ENCODE peak calls at places on chromosomes 1 and 21, in seven cellular contexts. Z is H9; N is EL; B is AG08396; O is stimulated activated CD8-positive, alpha-beta memory T cell treated with anti-CD3 and anti-CD28 coated beads, Interleukin-15, amount 100 ng/mL, for 1 hour; V is prostate gland; S is progenitor cell of endocrine pancreas. E is an unnamed sample.

GRCh38 chr1:33094971-33095604 is 14.1 kb downstream of the AZIN2 start:
- DNase-seq in Z (peak; percentile 73), N (peak; percentile 77), B (peak; percentile 63), O (no peak), V (peak; percentile 52), S (peak; percentile 63), E (no peak)

GRCh38 chr1:155006601-155007101 is 4.0 kb downstream of the ZBTB7B start:
- DNase-seq in Z (no peak), N (peak; percentile 31), B (no peak), O (no peak), V (no peak), S (no peak), E (no peak)

GRCh38 chr1:53575948-53576305 is 116.7 kb downstream of the DMRTB1 start:
- DNase-seq in Z (no peak), N (no peak), B (no peak), O (no peak), V (no peak), S (no peak), E (no peak)

GRCh38 chr1:66217561-66217960 is 316.4 kb upstream of the SGIP1 start:
- DNase-seq in Z (no peak), N (no peak), B (no peak), O (no peak), V (no peak), S (no peak), E (no peak)

GRCh38 chr21:32917392-32918135 is 108.2 kb upstream of the OLIG2 start:
- DNase-seq in Z (no peak), N (no peak), B (peak; percentile 11), O (no peak), V (peak; percentile 7), S (no peak), E (no peak)

GRCh38 chr1:179058343-179059184 is 23.3 kb upstream of the TOR3A start:
- DNase-seq in Z (no peak), N (peak; percentile 82), B (peak; percentile 36), O (no peak), V (no peak), S (no peak), E (no peak)

GRCh38 chr1:201149400-201149799 is 4.9 kb downstream of the TMEM9 start:
- DNase-seq in Z (no peak), N (peak; percentile 26), B (no peak), O (no peak), V (no peak), S (no peak), E (no peak)

GRCh38 chr1:28594661-28595411 is 2.8 kb downstream of the RAB42 start:
- DNase-seq in Z (peak; percentile 85), N (peak; percentile 62), B (no peak), O (no peak), V (no peak), S (no peak), E (no peak)

GRCh38 chr21:25578070-25578961 is 29.0 kb downstream of the MRPL39 start:
- DNase-seq in Z (no peak), N (peak; percentile 46), B (no peak), O (no peak), V (no peak), S (no peak), E (no peak)

GRCh38 chr21:42500736-42501135 is 4.7 kb upstream of the RSPH1 start:
- DNase-seq in Z (no peak), N (no peak), B (no peak), O (no peak), V (no peak), S (no peak), E (no peak)

GRCh38 chr1:15620155-15620545 is 2.9 kb downstream of the DDI2 start:
- DNase-seq in Z (no peak), N (peak; percentile 76), B (peak; percentile 31), O (no peak), V (no peak), S (no peak), E (no peak)

GRCh38 chr21:43195131-43196021 is 26.6 kb downstream of the CRYAA start:
- DNase-seq in Z (peak; percentile 25), N (no peak), B (no peak), O (no peak), V (peak; percentile 3), S (peak; percentile 6), E (no peak)